ENCODE peak calls at places on chromosomes 6 and 20, in five cellular contexts. One of them, this sample, is unnamed. For H3K4me1 and H3K27me3, the result is how much of the 10 kb centered on the place peaks cover.

GRCh38 chr20:54199721-54200176 is 8.1 kb upstream of the PFDN4 start:
- DNase-seq in MM.1S: peak
- DNase-seq in body of pancreas: peak
- DNase-seq in left ventricle myocardium inferior: peak
- DNase-seq in pancreas: peak
- DNase-seq in this sample: peak

GRCh38 chr20:14444106-14444505 is 106.7 kb upstream of the FLRT3 start:
- DNase-seq in MM.1S: no peak
- DNase-seq in body of pancreas: no peak
- DNase-seq in left ventricle myocardium inferior: no peak
- DNase-seq in pancreas: no peak
- DNase-seq in this sample: no peak

GRCh38 chr6:89826029-89826528 is 3.6 kb upstream of the CASP8AP2 start:
- DNase-seq in MM.1S: no peak
- DNase-seq in body of pancreas: no peak
- DNase-seq in left ventricle myocardium inferior: no peak
- DNase-seq in pancreas: no peak
- DNase-seq in this sample: no peak

GRCh38 chr20:50815162-50815989 is 20.5 kb downstream of the BCAS4 start:
- DNase-seq in MM.1S: peak
- DNase-seq in body of pancreas: no peak
- DNase-seq in left ventricle myocardium inferior: no peak
- DNase-seq in pancreas: no peak
- DNase-seq in this sample: no peak

GRCh38 chr6:136069119-136069518 is 181.0 kb downstream of the MTFR2 start:
- DNase-seq in MM.1S: no peak
- DNase-seq in body of pancreas: no peak
- DNase-seq in left ventricle myocardium inferior: no peak
- DNase-seq in pancreas: no peak
- DNase-seq in this sample: no peak

GRCh38 chr20:37526839-37527637 is 638 bp downstream of the BLCAP start:
- DNase-seq in MM.1S: no peak
- DNase-seq in body of pancreas: no peak
- DNase-seq in left ventricle myocardium inferior: no peak
- DNase-seq in pancreas: no peak
- DNase-seq in this sample: no peak

GRCh38 chr6:52498538-52499017 is 78.3 kb downstream of the TRAM2 start:
- DNase-seq in MM.1S: peak
- DNase-seq in body of pancreas: no peak
- DNase-seq in left ventricle myocardium inferior: no peak
- DNase-seq in pancreas: no peak
- DNase-seq in this sample: no peak

GRCh38 chr6:13813011-13813410 is 1.3 kb downstream of the MCUR1 start:
- DNase-seq in MM.1S: no peak
- DNase-seq in body of pancreas: no peak
- DNase-seq in left ventricle myocardium inferior: no peak
- DNase-seq in pancreas: no peak
- DNase-seq in this sample: no peak

GRCh38 chr20:2796011-2796660 is 4.3 kb downstream of the CPXM1 start:
- DNase-seq in MM.1S: no peak
- DNase-seq in body of pancreas: no peak
- DNase-seq in left ventricle myocardium inferior: no peak
- DNase-seq in pancreas: no peak
- DNase-seq in this sample: no peak

GRCh38 chr6:132937466-132937906 is 123.1 kb downstream of the RPS12 start:
- DNase-seq in MM.1S: peak
- DNase-seq in body of pancreas: peak
- DNase-seq in left ventricle myocardium inferior: no peak
- DNase-seq in pancreas: peak
- DNase-seq in this sample: no peak

GRCh38 chr20:51600016-51600420 is 57.5 kb upstream of the NFATC2 start:
- DNase-seq in MM.1S: no peak
- DNase-seq in body of pancreas: no peak
- DNase-seq in left ventricle myocardium inferior: no peak
- DNase-seq in pancreas: no peak
- DNase-seq in this sample: no peak

GRCh38 chr20:12318043-12318442 is 400.4 kb downstream of the BTBD3 start:
- DNase-seq in MM.1S: no peak
- DNase-seq in body of pancreas: no peak
- DNase-seq in left ventricle myocardium inferior: no peak
- DNase-seq in pancreas: no peak
- DNase-seq in this sample: no peak

GRCh38 chr6:141956046-141956761 is 176.5 kb upstream of the GJE1 start:
- DNase-seq in MM.1S: no peak
- DNase-seq in body of pancreas: no peak
- DNase-seq in left ventricle myocardium inferior: no peak
- DNase-seq in pancreas: no peak
- DNase-seq in this sample: peak

GRCh38 chr6:37308084-37308817 is 45.5 kb upstream of the RNF8 start:
- DNase-seq in MM.1S: no peak
- DNase-seq in body of pancreas: peak
- DNase-seq in left ventricle myocardium inferior: no peak
- DNase-seq in pancreas: no peak
- DNase-seq in this sample: no peak

GRCh38 chr6:159104931-159105330 is 60.1 kb upstream of the TAGAP start:
- DNase-seq in MM.1S: no peak
- DNase-seq in body of pancreas: no peak
- DNase-seq in left ventricle myocardium inferior: no peak
- DNase-seq in pancreas: no peak
- DNase-seq in this sample: no peak

GRCh38 chr20:32970115-32970972 is 33.9 kb downstream of the SUN5 start:
- DNase-seq in MM.1S: no peak
- DNase-seq in body of pancreas: no peak
- DNase-seq in left ventricle myocardium inferior: no peak
- DNase-seq in pancreas: no peak
- DNase-seq in this sample: no peak

GRCh38 chr6:10518461-10519216 is 2.5 kb upstream of the GCNT2 start:
- DNase-seq in MM.1S: no peak
- DNase-seq in body of pancreas: peak
- DNase-seq in left ventricle myocardium inferior: no peak
- DNase-seq in pancreas: no peak
- DNase-seq in this sample: no peak

GRCh38 chr6:39760246-39760952 is 31.8 kb upstream of the DAAM2 start:
- DNase-seq in MM.1S: no peak
- DNase-seq in body of pancreas: no peak
- DNase-seq in left ventricle myocardium inferior: no peak
- DNase-seq in pancreas: no peak
- DNase-seq in this sample: no peak

GRCh38 chr6:160667854-160668481 is 3.9 kb upstream of the LPA start:
- DNase-seq in MM.1S: peak
- DNase-seq in body of pancreas: peak
- DNase-seq in left ventricle myocardium inferior: no peak
- DNase-seq in pancreas: peak
- DNase-seq in this sample: no peak

GRCh38 chr6:117605169-117605826 is 3.0 kb upstream of the GOPC start:
- DNase-seq in MM.1S: peak
- DNase-seq in body of pancreas: peak
- DNase-seq in left ventricle myocardium inferior: no peak
- DNase-seq in pancreas: peak
- DNase-seq in this sample: peak

GRCh38 chr6:164854526-164854925 is 454.9 kb downstream of the C6orf118 start:
- DNase-seq in MM.1S: no peak
- DNase-seq in body of pancreas: no peak
- DNase-seq in left ventricle myocardium inferior: no peak
- DNase-seq in pancreas: no peak
- DNase-seq in this sample: no peak

GRCh38 chr6:1615651-1616420 is 6.1 kb downstream of the FOXC1 start:
- DNase-seq in MM.1S: no peak
- DNase-seq in body of pancreas: no peak
- DNase-seq in left ventricle myocardium inferior: no peak
- DNase-seq in pancreas: no peak
- DNase-seq in this sample: no peak

GRCh38 chr6:140440223-140440810 is 1065.9 kb upstream of the CITED2 start:
- DNase-seq in MM.1S: no peak
- DNase-seq in body of pancreas: no peak
- DNase-seq in left ventricle myocardium inferior: no peak
- DNase-seq in pancreas: no peak
- DNase-seq in this sample: no peak

GRCh38 chr6:109001554-109001953 is 93.1 kb downstream of the SESN1 start:
- DNase-seq in MM.1S: no peak
- DNase-seq in body of pancreas: no peak
- DNase-seq in left ventricle myocardium inferior: no peak
- DNase-seq in pancreas: no peak
- DNase-seq in this sample: no peak

GRCh38 chr6:109000289-109000688 is 94.4 kb downstream of the SESN1 start:
- DNase-seq in MM.1S: no peak
- DNase-seq in body of pancreas: no peak
- DNase-seq in left ventricle myocardium inferior: no peak
- DNase-seq in pancreas: no peak
- DNase-seq in this sample: no peak

GRCh38 chr6:108999428-108999827 is 95.2 kb downstream of the SESN1 start:
- DNase-seq in MM.1S: no peak
- DNase-seq in body of pancreas: no peak
- DNase-seq in left ventricle myocardium inferior: no peak
- DNase-seq in pancreas: no peak
- DNase-seq in this sample: no peak

GRCh38 chr6:109002882-109003281 is 91.8 kb downstream of the SESN1 start:
- DNase-seq in MM.1S: no peak
- DNase-seq in body of pancreas: no peak
- DNase-seq in left ventricle myocardium inferior: no peak
- DNase-seq in pancreas: no peak
- DNase-seq in this sample: no peak

DNA sequence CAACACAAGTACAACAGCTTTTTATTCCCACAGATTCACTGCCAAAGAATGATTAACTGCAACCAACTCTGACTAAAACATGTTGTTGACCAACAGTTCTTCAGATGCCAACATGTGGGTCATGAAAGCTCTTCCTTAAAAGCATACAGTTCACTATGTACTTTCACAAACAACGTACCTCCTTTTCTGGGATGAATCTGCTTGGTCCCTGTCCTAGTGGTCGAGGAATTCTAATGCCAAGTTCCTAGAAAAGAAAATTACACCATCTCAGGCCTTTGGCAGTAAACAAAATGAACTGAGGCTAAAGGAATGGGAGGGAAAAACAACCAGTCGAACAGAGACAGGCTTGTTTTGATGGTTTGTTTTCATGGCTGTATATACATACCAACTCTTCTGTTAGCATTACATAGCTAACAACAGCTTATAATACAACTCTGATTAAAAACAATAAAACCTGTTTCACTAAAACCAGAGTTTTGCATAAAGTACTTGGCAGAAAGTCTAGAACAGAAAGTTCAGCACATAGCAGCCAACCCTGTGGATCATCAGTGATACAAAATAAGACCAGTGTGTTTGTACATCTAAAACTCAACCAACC is 92.4 kb downstream of the SESN1 start:
- DNase-seq in MM.1S: no peak
- DNase-seq in body of pancreas: peak
- DNase-seq in left ventricle myocardium inferior: no peak
- DNase-seq in pancreas: no peak
- DNase-seq in this sample: peak
- H3K4me1 ChIP-seq in MM.1S: under half
- H3K4me1 ChIP-seq in body of pancreas: half or more
- H3K4me1 ChIP-seq in left ventricle myocardium inferior: half or more
- H3K4me1 ChIP-seq in pancreas: half or more
- H3K4me1 ChIP-seq in this sample: under half

GRCh38 chr6:128155826-128156225 is 255.0 kb upstream of the THEMIS start:
- DNase-seq in MM.1S: no peak
- DNase-seq in body of pancreas: no peak
- DNase-seq in left ventricle myocardium inferior: no peak
- DNase-seq in pancreas: no peak
- DNase-seq in this sample: no peak
- TF ChIP-seq CTCF in MM.1S: no peak
- TF ChIP-seq CTCF in body of pancreas: no peak
- TF ChIP-seq CTCF in left ventricle myocardium inferior: no peak
- TF ChIP-seq CTCF in pancreas: no peak
- TF ChIP-seq CTCF in this sample: no peak

DNA sequence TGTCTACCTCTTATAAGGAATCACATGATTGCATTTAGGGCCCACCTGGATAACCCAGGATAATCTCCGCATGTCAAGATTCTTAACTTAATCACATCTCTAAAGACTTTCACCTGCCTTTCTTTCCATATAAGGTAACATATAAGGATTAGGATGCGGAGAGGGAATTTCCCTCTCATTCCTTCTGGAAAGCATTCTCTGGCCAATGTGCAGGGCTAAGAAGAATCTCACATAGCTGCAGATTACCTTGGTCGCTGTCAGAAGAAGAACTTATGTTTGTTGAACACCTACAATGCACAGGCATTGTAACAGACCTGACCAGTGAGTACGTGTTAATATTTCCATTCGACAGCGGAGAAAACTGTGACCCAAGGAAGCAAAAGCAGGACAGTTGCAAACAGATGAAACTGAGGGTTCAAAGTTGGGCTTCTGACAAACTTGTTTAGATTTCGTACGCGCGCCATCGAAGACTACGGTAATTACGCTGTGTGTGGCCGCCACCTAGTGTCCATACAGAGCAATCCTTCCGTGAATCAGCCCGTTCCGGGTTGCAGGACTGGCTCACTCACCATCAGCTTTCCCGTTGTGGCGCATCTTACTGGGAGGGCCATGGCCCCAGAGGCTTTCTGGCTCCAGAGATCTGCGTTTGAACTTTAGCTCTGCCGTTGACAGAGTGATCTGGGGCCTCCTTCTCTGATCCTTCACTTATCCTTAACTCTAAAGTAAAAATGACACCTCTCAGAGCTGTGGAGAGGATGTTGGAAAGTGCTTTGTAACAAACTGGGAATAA is 9.5 kb downstream of the C20orf202 start:
- DNase-seq in MM.1S: peak
- DNase-seq in body of pancreas: peak
- DNase-seq in left ventricle myocardium inferior: peak
- DNase-seq in pancreas: peak
- DNase-seq in this sample: peak
- H3K27me3 ChIP-seq in MM.1S: under half
- H3K27me3 ChIP-seq in body of pancreas: under half
- H3K27me3 ChIP-seq in left ventricle myocardium inferior: under half
- H3K27me3 ChIP-seq in pancreas: under half
- H3K27me3 ChIP-seq in this sample: under half

DNA sequence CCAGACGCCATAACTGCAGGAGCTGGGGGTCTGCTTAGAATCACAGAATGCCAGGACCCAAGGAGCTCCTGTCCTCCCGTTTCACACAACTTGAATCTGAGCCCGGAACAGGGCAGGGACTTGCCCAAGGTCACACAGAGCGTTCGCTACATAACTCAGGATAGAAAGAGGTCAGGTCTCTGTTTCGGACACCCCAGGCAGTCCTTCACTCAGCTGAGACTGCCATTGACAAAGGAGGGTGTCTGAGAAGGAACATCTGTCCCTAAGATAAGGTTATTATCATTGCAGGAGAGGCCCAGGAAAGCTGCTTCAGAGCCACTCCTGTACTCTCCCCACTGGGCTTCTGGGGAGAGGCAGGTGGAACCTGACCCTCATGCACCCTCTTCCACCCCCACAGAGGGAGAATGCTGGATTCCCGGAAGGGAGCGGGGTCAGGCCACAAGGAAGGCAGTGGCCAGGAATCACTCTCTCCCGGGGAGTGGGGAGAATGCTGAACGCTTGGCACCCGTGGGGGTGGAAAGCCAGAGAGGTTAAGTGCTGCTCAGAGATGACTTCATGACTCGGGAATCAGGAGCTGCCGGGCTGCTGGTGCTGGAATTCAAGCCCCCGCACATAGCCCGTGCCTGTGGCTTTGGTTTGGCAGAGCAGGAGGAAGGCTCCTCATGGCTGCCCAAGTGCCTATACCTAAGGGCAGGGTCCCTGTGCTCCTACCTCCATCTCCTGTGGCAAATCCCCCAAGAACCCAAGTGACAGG is 10.7 kb downstream of the SDC4 start:
- DNase-seq in MM.1S: no peak
- DNase-seq in body of pancreas: peak
- DNase-seq in left ventricle myocardium inferior: peak
- DNase-seq in pancreas: peak
- DNase-seq in this sample: peak
- H3K4me1 ChIP-seq in MM.1S: under half
- H3K4me1 ChIP-seq in body of pancreas: half or more
- H3K4me1 ChIP-seq in left ventricle myocardium inferior: half or more
- H3K4me1 ChIP-seq in pancreas: half or more
- H3K4me1 ChIP-seq in this sample: under half

This sample was measured in uterus.